ENCODE peak calls at places on chromosomes 1 and 21, in four cellular contexts. R is HCT116, J is HepG2, G is K562. T is an unnamed sample.

GRCh38 chr1:93699676-93700168 is 18.1 kb upstream of the BCAR3 start:
- DNase-seq in J (no peak), G (no peak), R (no peak), T (no peak)

GRCh38 chr1:202268032-202268431 is 73.7 kb downstream of the UBE2T start:
- DNase-seq in R (no peak), G (no peak), J (no peak), T (no peak)

GRCh38 chr1:203769505-203770343 is 4.7 kb downstream of the LAX1 start:
- DNase-seq in J (peak; percentile 73), R (no peak), G (no peak), T (no peak)

GRCh38 chr1:209375681-209376360 is 207.7 kb upstream of the CAMK1G start:
- DNase-seq in G (no peak), R (no peak), J (no peak), T (no peak)

GRCh38 chr1:24308365-24309015 is 10.7 kb upstream of the GRHL3 start:
- DNase-seq in G (peak; percentile 21), J (no peak), R (no peak), T (no peak)

GRCh38 chr1:226034482-226034881 is 28.0 kb upstream of the H3-3A start:
- DNase-seq in R (no peak), J (peak; percentile 32), G (peak; percentile 55), T (no peak)

GRCh38 chr1:168726311-168726710 is 2.7 kb downstream of the DPT start:
- DNase-seq in R (no peak), G (no peak), J (no peak), T (no peak)

GRCh38 chr1:30950700-30951099 is 42.1 kb upstream of the SDC3 start:
- DNase-seq in G (no peak), R (no peak), J (no peak), T (no peak)

GRCh38 chr1:162347281-162347680 is 29.4 kb downstream of the SPATA46 start:
- DNase-seq in R (no peak), J (no peak), G (no peak), T (no peak)

GRCh38 chr1:156652992-156653355 is 11.1 kb downstream of the BCAN start:
- DNase-seq in R (no peak), G (no peak), J (no peak), T (no peak)
- TF ChIP-seq TCF7L2 in R (no peak), G (no peak), J (no peak), T (no peak)

GRCh38 chr1:12409676-12410075 is 179.8 kb downstream of the VPS13D start:
- DNase-seq in G (peak; percentile 83), R (no peak), J (no peak), T (no peak)

GRCh38 chr1:12412439-12412838 is 182.6 kb downstream of the VPS13D start:
- DNase-seq in R (no peak), G (no peak), J (no peak), T (no peak)

GRCh38 chr1:12411098-12411497 is 181.3 kb downstream of the VPS13D start:
- DNase-seq in G (no peak), J (no peak), R (no peak), T (no peak)

GRCh38 chr1:12410351-12410750 is 180.5 kb downstream of the VPS13D start:
- DNase-seq in R (no peak), J (no peak), G (no peak), T (no peak)

DNA sequence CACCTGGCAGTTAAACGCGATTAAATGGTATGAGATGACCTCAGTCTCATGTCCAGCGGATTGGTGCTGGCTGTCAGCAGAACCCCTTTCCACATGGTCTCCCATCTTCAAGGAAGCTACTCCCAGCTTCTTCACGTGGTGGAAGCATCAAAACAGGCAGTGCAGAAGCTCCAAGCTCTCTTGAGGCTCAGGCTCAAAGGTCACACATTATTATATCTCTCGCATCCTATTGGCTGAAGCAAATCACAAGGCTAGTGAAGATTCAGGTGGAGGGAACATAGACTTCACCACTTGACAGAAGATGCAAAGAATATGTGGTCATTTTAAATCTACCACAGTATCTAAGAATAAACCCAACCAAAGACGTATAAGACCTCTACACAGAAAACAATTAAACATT is 181.9 kb downstream of the VPS13D start:
- DNase-seq in R (no peak), J (no peak), G (no peak), T (no peak)
- TF ChIP-seq SIN3A in R (no peak), J (no peak), G (no peak), T (no peak)

GRCh38 chr1:42941640-42942330 is 16.9 kb downstream of the SLC2A1 start:
- DNase-seq in G (peak; percentile 93), J (no peak), R (peak; percentile 80), T (no peak)
- TF ChIP-seq TCF7L2 in G (no peak), J (no peak), R (no peak), T (no peak)

DNA sequence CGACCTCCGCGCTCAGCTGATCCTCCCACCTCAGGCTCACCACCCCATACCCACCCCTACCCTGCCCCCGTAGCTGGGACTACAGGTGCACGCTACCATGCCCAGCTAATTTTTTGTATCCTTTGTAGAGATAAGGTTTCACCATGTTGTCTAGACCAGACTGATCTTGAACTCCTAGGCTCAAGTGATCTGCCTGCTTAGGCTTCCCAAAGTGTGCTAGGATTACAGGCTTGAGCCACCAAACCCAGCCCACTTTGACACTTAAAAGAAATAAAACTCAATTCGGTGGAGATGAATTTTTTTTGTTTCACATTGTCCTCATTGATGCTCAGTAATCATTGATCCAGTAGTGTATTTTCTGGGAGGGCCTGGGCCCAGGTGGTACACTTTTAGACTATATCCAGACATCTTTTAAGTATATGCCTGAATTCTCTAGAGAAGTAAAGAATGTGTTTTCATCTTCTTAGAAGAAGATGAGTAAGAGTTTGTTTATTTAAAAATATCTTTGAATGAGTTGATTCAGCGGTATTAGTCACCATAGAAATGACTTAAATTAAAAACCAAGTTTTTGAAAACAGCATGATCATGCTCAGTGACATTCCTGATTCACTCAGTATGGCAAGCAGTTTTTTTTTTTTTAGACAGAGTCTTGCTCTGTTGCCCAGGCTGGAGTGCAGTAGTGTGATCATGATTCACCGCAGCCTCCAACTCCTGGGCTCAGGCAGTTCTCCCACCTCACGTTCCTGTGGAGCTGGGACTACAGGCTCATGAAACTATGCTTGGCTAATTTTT is 57.8 kb downstream of the EPB41 start:
- DNase-seq in G (no peak), R (peak; percentile 66), J (no peak), T (peak; percentile 65)
- TF ChIP-seq SIN3A in G (no peak), R (peak; percentile 64), J (no peak), T (no peak)

DNA sequence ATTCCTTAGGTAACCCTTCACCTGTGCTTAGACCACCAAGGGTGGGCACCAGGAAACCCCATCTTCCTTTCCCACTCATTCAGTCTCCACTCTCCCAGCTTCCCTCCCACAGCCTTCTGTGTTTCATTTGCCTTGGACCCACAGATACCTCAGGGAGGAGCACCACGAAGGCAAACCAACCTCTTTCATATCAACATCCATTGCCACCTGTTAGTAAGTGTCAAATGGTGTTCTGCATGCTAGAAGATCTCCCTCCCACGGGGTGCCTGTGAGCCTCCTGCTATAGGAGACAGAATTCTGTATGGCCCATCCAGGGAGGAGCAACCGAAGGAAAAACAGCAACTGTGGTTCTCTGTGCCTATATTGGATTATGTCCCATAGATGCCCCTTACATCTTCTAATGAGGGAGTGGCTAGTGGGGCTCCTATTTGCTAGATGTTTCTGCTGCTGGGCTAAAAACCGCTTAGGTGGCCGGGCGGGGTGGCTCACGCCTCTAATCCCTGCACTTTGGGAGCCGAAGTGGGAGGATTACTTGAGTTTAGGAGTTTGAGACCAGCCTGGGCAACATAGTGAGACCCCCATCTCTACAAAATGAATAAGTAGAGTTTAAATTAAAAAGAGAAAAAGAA is 25.6 kb upstream of the SCCPDH start:
- DNase-seq in G (no peak), R (no peak), J (no peak), T (no peak)
- TF ChIP-seq TCF7L2 in G (no peak), R (no peak), J (no peak), T (no peak)

DNA sequence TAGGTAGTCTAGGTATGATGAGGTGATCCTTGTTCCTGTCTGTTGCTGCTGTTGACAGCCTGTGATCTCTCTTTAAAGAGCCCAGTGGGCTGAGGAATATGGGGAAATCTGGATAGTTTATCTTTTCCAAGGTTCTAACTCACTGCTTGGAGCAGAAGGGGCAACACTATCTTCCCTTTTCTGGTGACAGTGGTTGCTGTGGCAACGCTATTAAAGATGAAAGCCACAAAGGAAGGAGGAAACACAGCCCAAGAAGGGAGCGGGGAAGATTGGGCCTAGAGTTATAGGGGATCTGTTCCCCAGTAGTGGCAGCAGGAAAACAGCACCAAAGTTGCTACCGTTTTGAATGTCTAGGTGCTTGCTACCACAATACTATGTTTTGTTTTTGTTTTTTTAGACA is 8.8 kb downstream of the PCP4L1 start:
- DNase-seq in R (no peak), G (no peak), J (no peak), T (no peak)
- TF ChIP-seq SIN3A in R (no peak), G (no peak), J (no peak), T (no peak)

DNA sequence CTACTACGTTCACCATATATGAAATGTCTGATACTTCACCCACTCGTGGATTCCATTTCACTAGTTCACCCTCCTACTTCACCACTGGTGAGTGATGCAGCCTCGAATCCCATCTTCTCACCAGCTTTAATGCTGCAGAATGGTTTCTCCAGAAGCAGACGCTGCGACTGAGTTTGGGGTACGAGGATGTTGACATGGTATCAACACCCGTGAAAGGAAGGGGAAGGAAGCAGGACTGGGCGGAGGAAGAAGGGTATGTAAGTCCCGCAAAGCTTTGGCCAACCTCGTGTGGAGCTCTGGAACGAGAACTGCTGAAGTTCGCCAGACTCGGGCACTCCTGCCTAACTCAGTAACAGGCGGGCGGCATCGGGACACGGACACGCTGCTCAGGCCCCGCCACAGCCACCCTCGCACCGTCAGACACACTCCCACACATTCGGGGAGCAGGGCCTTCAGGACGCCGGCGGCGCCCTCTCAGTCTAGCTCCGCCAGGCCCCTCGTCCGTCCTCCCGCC is 833 bp upstream of the DIP2A start:
- DNase-seq in J (peak; percentile 21), G (no peak), R (peak; percentile 4), T (no peak)
- TF ChIP-seq TCF7L2 in J (no peak), G (no peak), R (no peak), T (no peak)

DNA sequence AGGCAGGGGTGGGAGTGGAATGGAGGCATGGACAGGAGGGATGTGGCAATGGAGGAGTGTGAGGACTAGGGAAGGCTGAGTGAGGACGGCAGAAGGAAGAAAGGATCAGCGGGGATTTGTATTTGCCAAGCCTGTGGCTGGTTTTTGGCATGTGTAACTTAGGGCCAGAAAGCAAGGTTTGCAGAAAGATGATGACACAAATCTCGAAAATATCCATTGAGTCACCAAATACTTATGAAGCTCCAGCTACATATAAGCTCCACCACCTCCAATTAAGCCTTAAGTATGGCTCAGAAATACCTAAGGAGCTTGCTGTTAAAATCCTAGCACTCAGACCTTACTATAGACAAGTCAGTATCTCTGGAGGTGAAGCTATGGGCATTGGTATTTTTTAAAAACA is 90.1 kb downstream of the OMA1 start:
- DNase-seq in R (no peak), J (no peak), G (no peak), T (no peak)
- TF ChIP-seq SIN3A in R (no peak), J (no peak), G (no peak), T (no peak)

DNA sequence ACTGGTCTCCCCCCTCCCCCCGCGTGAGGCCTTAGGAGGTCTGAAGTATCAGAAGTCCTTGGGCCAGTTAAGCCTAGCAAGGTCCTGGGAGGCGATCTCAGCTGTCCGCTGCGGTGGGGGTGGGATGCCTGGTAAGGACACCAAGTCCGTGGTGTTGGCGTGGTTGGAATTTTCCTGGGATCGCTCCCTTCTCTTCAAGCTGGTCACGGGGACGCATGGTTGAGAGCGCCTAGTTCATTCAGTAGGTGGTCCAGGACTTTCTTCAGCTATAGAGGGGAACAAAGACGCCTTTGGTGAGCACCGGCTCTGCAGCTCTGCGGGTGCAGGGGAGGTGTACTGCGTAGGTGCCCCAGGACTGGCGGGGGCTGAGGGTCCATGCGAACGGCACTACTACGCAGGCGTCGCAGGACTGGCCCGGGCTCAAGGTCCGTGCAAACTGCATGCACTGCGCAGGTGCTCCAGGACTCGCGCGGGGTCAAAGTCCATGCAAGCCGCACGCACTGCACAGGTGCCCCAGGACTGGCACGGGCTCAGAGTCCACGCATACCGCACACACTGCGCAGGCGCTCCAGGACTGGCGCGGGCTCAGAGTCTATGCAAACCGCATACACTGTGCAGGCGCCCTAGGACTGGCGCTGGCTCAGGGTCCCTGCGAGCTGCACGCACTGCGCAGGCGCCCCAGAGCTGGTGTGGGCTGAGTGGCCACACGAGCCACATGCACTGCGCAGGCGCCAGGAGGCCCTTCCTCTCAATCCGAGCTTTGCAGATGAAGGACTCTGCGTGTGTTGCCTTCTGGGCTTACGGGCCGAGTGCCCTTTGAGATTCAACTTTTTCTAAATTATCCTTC is 36.6 kb upstream of the HMGN1 start:
- DNase-seq in J (peak; percentile 95), G (no peak), R (no peak), T (no peak)
- TF ChIP-seq TCF7L2 in J (no peak), G (no peak), R (no peak), T (no peak)

T was measured in Panc1.